ENCODE peak calls at places on chromosomes 2 and 18, in five cellular contexts. Q, A, T, V and G are unnamed samples.

GRCh38 chr2:20224716-20225293 is at the start of gene SDC1:
- DNase-seq in Q (peak), A (no peak), T (peak), V (peak), G (peak)

GRCh38 chr2:120227111-120227991 is 4.2 kb upstream of the TMEM185B start:
- DNase-seq in Q (no peak), A (no peak), T (no peak), V (peak), G (peak)

GRCh38 chr2:54553075-54553474 is 96.9 kb downstream of the SPTBN1 start:
- DNase-seq in Q (no peak), A (no peak), T (no peak), V (no peak), G (no peak)

GRCh38 chr2:26430826-26431225 is 29.1 kb downstream of the DRC1 start:
- DNase-seq in Q (peak), A (no peak), T (peak), V (peak), G (no peak)

GRCh38 chr2:32739679-32740078 is 111.8 kb downstream of the TTC27 start:
- DNase-seq in Q (no peak), A (no peak), T (no peak), V (no peak), G (no peak)

GRCh38 chr2:134146620-134147019 is 107.3 kb upstream of the MGAT5 start:
- DNase-seq in Q (peak), A (no peak), T (peak), V (peak), G (no peak)

GRCh38 chr2:31504305-31504704 is 76.4 kb downstream of the SRD5A2 start:
- DNase-seq in Q (no peak), A (no peak), T (no peak), V (no peak), G (no peak)

GRCh38 chr18:69397096-69397495 is 3.6 kb upstream of the DOK6 start:
- DNase-seq in Q (peak), A (no peak), T (peak), V (peak), G (no peak)

GRCh38 chr2:74041182-74041581 is 56.5 kb downstream of the TET3 start:
- DNase-seq in Q (no peak), A (no peak), T (no peak), V (no peak), G (no peak)

GRCh38 chr2:207983654-207984053 is 41.7 kb downstream of the PLEKHM3 start:
- DNase-seq in Q (no peak), A (no peak), T (no peak), V (no peak), G (no peak)

GRCh38 chr2:29033172-29033571 is 41.2 kb downstream of the PCARE start:
- DNase-seq in Q (peak), A (no peak), T (peak), V (peak), G (peak)

GRCh38 chr2:201327678-201328077 is 29.5 kb downstream of the FLACC1 start:
- DNase-seq in Q (no peak), A (no peak), T (no peak), V (no peak), G (no peak)

GRCh38 chr2:58571181-58571852 is 330.2 kb upstream of the FANCL start:
- DNase-seq in Q (peak), A (no peak), T (peak), V (peak), G (peak)

GRCh38 chr18:75491361-75491760 is 63.9 kb upstream of the SMIM21 start:
- DNase-seq in Q (peak), A (no peak), T (peak), V (no peak), G (no peak)

GRCh38 chr2:73013941-73014340 is 57.6 kb downstream of the SFXN5 start:
- DNase-seq in Q (peak), A (no peak), T (peak), V (no peak), G (peak)

GRCh38 chr18:48665654-48666053 is 126.8 kb downstream of the CTIF start:
- DNase-seq in Q (no peak), A (no peak), T (no peak), V (no peak), G (no peak)

GRCh38 chr2:109592905-109593304 is 20.9 kb downstream of the SEPTIN10 start:
- DNase-seq in Q (no peak), A (no peak), T (no peak), V (no peak), G (no peak)

GRCh38 chr18:34738173-34738894 is 28.2 kb downstream of the DTNA start:
- DNase-seq in Q (peak), A (no peak), T (peak), V (peak), G (peak)

GRCh38 chr18:48328473-48329205 is 80.5 kb downstream of the ZBTB7C start:
- DNase-seq in Q (peak), A (no peak), T (peak), V (no peak), G (no peak)

GRCh38 chr2:147171961-147172360 is 672.9 kb upstream of the ACVR2A start:
- DNase-seq in Q (no peak), A (no peak), T (peak), V (no peak), G (no peak)

GRCh38 chr2:217520361-217521010 is 482.3 kb downstream of the TNS1 start:
- DNase-seq in Q (peak), A (no peak), T (peak), V (no peak), G (no peak)